ENCODE peak calls at places on chromosomes 12 and 14, in seven cellular contexts. T, L, N, D, V, A and R are unnamed samples. For H3K9me3 and H3K4me1, the result is how much of the 10 kb centered on the place peaks cover.

GRCh38 chr12:52086944-52087835 is 7.7 kb downstream of the SMIM41 start:
- DNase-seq in T (no peak), L (no peak), N (no peak), D (no peak), V (no peak), A (no peak), R (no peak)

GRCh38 chr12:121241203-121241970 is 31.5 kb downstream of the P2RX4 start:
- DNase-seq in T (no peak), L (no peak), N (no peak), D (no peak), V (no peak), A (no peak), R (no peak)

GRCh38 chr14:32252030-32252670 is 49.1 kb upstream of the RNU6-8 start:
- DNase-seq in T (peak), L (peak), N (peak), D (peak), V (peak), A (peak), R (peak)

GRCh38 chr12:47111854-47112253 is 32.1 kb upstream of the AMIGO2 start:
- DNase-seq in T (no peak), L (no peak), N (no peak), D (no peak), V (no peak), A (no peak), R (no peak)

GRCh38 chr12:89134213-89134770 is 218.0 kb downstream of the DUSP6 start:
- DNase-seq in T (no peak), L (no peak), N (peak), D (no peak), V (no peak), A (no peak), R (no peak)

GRCh38 chr14:30227871-30228270 is 300.2 kb upstream of the PRKD1 start:
- DNase-seq in T (peak), L (no peak), N (no peak), D (no peak), V (no peak), A (no peak), R (no peak)

GRCh38 chr12:57803317-57803893 is 15.1 kb downstream of the AVIL start:
- DNase-seq in T (peak), L (no peak), N (peak), D (peak), V (no peak), A (no peak), R (peak)

GRCh38 chr12:131057722-131058515 is 104.2 kb downstream of the ADGRD1 start:
- DNase-seq in T (no peak), L (no peak), N (peak), D (no peak), V (no peak), A (no peak), R (no peak)

GRCh38 chr12:120677765-120678473 is 9.0 kb upstream of the MLEC start:
- DNase-seq in T (no peak), L (no peak), N (no peak), D (peak), V (no peak), A (no peak), R (no peak)

GRCh38 chr14:24741871-24742270 is 107.9 kb upstream of the GZMB start:
- DNase-seq in T (peak), L (no peak), N (no peak), D (no peak), V (no peak), A (no peak), R (no peak)

GRCh38 chr14:94485944-94486841 is 10.2 kb upstream of the SERPINA9 start:
- DNase-seq in T (peak), L (no peak), N (peak), D (peak), V (peak), A (no peak), R (peak)

GRCh38 chr12:92602476-92602875 is 100.3 kb upstream of the PLEKHG7 start:
- DNase-seq in T (peak), L (no peak), N (no peak), D (peak), V (no peak), A (no peak), R (no peak)

GRCh38 chr14:37590096-37590809 is 4.8 kb downstream of the FOXA1 start:
- DNase-seq in T (no peak), L (no peak), N (no peak), D (no peak), V (no peak), A (no peak), R (no peak)

GRCh38 chr14:37592288-37593274 is 2.5 kb downstream of the FOXA1 start:
- DNase-seq in T (no peak), L (no peak), N (peak), D (peak), V (no peak), A (no peak), R (no peak)

GRCh38 chr14:37591941-37592287 is 3.1 kb downstream of the FOXA1 start:
- DNase-seq in T (no peak), L (no peak), N (no peak), D (peak), V (no peak), A (no peak), R (no peak)

GRCh38 chr14:37590810-37591139 is 4.3 kb downstream of the FOXA1 start:
- DNase-seq in T (no peak), L (no peak), N (no peak), D (no peak), V (no peak), A (no peak), R (no peak)

GRCh38 chr14:37591311-37591940 is 3.6 kb downstream of the FOXA1 start:
- DNase-seq in T (no peak), L (no peak), N (peak), D (peak), V (no peak), A (no peak), R (peak)
- H3K9me3 ChIP-seq in T (under half), L (under half), N (under half), D (under half), V (under half), A (under half), R (under half)

GRCh38 chr14:100065161-100065871 is at the start of gene EVL:
- DNase-seq in T (no peak), L (peak), N (no peak), D (no peak), V (no peak), A (peak), R (no peak)
- H3K4me3 ChIP-seq in T (no peak), L (peak), N (no peak), D (no peak), V (no peak), A (peak), R (no peak)

GRCh38 chr12:21647179-21647578 is 10.5 kb downstream of the LDHB start:
- DNase-seq in T (no peak), L (no peak), N (no peak), D (no peak), V (no peak), A (no peak), R (no peak)
- H3K4me1 ChIP-seq in T (under half), L (half or more), N (under half), D (half or more), V (under half), A (half or more), R (half or more)

DNA sequence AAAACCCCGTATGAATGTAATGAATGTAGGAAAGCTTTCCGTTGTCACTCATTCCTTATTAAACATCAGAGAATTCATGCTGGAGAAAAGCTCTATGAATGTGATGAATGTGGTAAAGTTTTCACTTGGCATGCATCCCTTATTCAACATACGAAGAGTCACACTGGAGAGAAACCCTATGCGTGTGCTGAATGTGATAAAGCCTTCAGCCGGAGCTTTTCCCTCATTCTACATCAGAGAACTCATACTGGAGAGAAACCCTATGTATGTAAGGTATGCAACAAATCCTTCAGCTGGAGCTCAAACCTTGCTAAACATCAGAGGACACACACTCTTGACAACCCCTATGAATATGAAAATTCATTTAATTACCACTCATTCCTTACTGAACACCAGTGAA is 23.8 kb downstream of the ZNF891 start:
- DNase-seq in T (peak), L (no peak), N (no peak), D (peak), V (no peak), A (no peak), R (no peak)
- H3K9me3 ChIP-seq in T (under half), L (half or more), N (half or more), D (half or more), V (half or more), A (half or more), R (under half)

GRCh38 chr12:51028811-51029146 is 2.6 kb upstream of the SLC11A2 start:
- DNase-seq in T (no peak), L (no peak), N (no peak), D (no peak), V (no peak), A (no peak), R (no peak)
- H3K4me3 ChIP-seq in T (no peak), L (no peak), N (no peak), D (peak), V (peak), A (no peak), R (no peak)

GRCh38 chr12:19440019-19440858 is 947 bp downstream of the AEBP2 start:
- DNase-seq in T (peak), L (peak), N (peak), D (peak), V (no peak), A (peak), R (peak)
- H3K4me1 ChIP-seq in T (under half), L (under half), N (under half), D (under half), V (under half), A (under half), R (under half)

DNA sequence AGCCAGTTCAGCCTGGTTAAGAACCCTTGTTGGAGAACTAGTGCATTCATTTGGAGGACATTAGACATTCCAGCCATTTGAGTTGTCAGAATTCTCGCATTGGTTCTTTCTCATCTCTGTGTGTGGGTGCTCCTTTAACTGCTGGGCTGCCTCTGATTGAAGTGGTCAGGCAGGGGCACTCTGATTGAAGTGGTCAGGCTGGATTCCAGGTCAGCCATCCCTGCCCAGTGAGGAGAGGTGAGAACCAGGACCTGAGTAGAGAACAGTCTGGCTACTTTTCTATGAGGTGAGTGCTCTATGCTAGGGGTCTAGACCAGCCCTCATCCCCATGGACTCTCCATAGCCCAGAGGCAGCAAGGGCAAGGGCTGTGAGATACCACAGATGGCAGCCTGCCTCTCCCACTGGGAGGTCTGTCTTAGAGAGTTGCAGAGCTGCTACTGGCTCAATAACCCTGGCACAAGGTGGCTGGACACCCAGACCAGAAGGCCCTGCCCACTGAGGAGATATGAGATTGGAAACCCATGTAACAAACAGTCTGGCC is 691.6 kb downstream of the TMTC2 start:
- DNase-seq in T (no peak), L (no peak), N (peak), D (no peak), V (no peak), A (no peak), R (no peak)
- H3K9me3 ChIP-seq in T (under half), L (under half), N (under half), D (under half), V (under half), A (under half), R (under half)

DNA sequence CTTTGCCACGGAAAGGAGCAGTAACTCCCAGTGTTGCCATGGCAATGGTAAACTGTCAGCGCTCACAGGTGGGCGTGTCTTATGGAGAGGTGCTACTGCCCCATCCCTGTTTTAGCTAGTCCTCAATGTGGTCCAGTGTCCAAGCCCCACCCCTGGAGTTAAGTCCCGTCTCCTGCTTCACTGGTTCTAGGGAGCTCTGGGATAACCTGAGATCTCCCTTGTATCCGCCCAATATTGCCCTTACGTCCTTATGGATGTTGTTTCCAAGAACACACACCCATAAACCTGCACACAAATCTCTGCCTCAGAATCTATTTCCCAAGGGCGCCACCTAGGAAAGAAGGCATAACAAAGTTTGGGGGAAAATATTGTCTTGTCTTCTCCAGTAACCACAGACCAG is 64.2 kb downstream of the SPRING1 start:
- DNase-seq in T (no peak), L (no peak), N (peak), D (peak), V (no peak), A (no peak), R (peak)
- H3K4me3 ChIP-seq in T (no peak), L (peak), N (no peak), D (no peak), V (no peak), A (no peak), R (no peak)

DNA sequence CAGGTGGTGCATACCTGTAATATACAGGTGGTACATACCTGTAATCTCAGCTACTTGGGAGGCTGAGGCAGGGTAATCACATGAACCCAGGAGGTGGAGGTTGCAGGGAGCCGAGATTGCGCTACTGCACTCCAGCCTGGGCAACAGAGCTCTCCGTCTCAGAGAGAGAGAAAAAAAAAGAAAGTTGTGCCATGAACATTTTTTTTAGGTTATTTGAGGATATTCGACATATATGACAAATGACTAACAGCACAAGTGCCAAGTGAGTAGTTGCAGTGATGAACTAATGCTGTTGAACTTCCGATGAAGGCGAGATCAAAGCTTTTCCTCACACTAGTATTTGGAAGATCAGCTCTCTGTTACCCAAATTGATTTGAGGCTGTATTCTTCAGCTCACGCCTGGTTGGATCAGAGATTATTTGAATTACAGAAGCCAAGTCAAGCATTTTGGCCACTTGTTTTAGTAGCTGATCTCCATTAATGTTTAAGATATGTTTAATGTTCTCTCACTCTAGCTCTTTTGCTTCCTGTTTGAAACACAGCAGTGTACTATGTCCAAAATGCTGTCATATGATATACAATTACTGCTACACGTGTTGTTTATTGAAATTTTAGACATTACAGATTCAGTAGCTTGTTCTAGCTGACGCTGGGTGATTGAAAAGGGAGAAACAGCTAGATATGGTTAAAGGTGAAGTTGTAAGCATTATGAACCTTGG is 43.4 kb downstream of the WDR20 start:
- DNase-seq in T (peak), L (no peak), N (no peak), D (no peak), V (no peak), A (no peak), R (no peak)
- H3K4me1 ChIP-seq in T (under half), L (under half), N (under half), D (half or more), V (under half), A (under half), R (under half)